ENCODE peak calls at places on chromosome X, in four cellular contexts. K, T, C and F are unnamed samples.
A peak's percentile ranks its signal among the peaks of the same experiment; 100 is the strongest.

GRCh38 chrX:79623098-79623762 is 256.1 kb upstream of the ITM2A start:
- DNase-seq in K (no peak), C (no peak), T (no peak), F (no peak)

GRCh38 chrX:16743604-16744325 is 24.4 kb downstream of the SYAP1 start:
- DNase-seq in T (no peak), C (no peak), K (no peak), F (no peak)

GRCh38 chrX:136953867-136954787 is 73.6 kb upstream of the RBMX start:
- DNase-seq in K (peak; percentile 77), T (peak; percentile 54), C (peak; percentile 65), F (peak; percentile 65)

GRCh38 chrX:9231491-9231890 is 197.6 kb upstream of the FAM9B start:
- DNase-seq in T (no peak), K (no peak), C (no peak), F (no peak)

GRCh38 chrX:53268173-53268572 is 13.2 kb downstream of the IQSEC2 start:
- DNase-seq in C (no peak), T (no peak), K (no peak), F (no peak)

GRCh38 chrX:2692221-2693122 is 1.4 kb downstream of the CD99 start:
- DNase-seq in C (no peak), T (peak; percentile 51), K (no peak), F (no peak)

GRCh38 chrX:151393514-151393913 is 3.5 kb upstream of the VMA21 start:
- DNase-seq in T (no peak), C (no peak), K (no peak), F (peak; percentile 18)

GRCh38 chrX:110006826-110007375 is 4.0 kb downstream of the TMEM164 start:
- DNase-seq in K (no peak), C (no peak), T (no peak), F (no peak)

GRCh38 chrX:55004231-55004630 is 4.1 kb downstream of the APEX2 start:
- DNase-seq in K (no peak), C (no peak), T (no peak), F (no peak)

GRCh38 chrX:44155126-44155525 is 181.9 kb upstream of the NDP start:
- DNase-seq in T (no peak), K (no peak), C (no peak), F (no peak)

GRCh38 chrX:2430265-2430825 is 70.4 kb downstream of the DHRSX start:
- DNase-seq in C (no peak), T (no peak), K (no peak), F (no peak)

GRCh38 chrX:129798456-129798855 is 18.7 kb downstream of the SASH3 start:
- DNase-seq in T (no peak), C (no peak), K (no peak), F (no peak)

GRCh38 chrX:34653811-34654210 is 3.3 kb downstream of the TMEM47 start:
- DNase-seq in C (no peak), T (no peak), K (no peak), F (no peak)

GRCh38 chrX:26445288-26445687 is 229.3 kb downstream of the MAGEB5 start:
- DNase-seq in C (no peak), T (no peak), K (no peak), F (no peak)

DNA sequence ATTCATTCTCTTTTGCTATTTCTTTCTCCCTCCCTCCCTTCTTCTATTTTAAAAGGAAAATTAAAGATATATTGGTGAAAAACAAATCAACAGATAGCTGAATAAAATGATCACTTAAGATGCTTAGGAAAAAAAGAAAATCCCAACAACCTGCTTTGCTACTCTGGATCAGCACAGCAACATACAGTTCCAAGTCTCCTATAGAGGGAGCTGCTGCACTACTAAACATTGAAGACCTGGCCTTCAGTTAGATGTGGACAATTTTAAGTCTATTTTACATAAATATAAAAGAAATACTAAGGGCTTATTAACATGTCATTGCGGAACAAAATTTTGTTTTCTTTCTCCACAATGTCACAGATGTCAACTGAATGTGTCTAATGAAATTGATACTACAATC is 226.4 kb downstream of the MAGEB5 start:
- DNase-seq in C (no peak), T (no peak), K (peak; percentile 21), F (no peak)
- TF ChIP-seq ELF4 in C (no peak), T (no peak), K (no peak), F (no peak)

DNA sequence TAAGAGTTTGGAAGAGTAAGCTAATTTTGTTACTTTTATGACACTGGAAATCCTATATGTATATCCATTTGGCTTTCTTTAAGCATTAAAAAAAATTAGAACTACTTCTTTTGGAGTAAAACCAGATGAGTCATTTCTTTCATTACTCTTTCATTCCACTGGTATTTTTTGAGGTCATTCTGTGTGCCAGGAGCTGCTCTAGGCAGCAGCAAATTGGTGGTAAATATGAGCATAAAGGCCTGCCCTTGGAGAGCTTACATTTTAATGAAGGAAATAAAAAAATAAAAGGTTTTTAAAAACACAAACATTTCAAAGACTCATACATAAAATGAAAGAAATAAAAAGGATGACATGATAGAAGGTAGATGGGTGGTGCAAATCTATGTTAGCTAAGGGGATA is 37.4 kb downstream of the MID1 start:
- DNase-seq in C (no peak), K (no peak), T (no peak), F (no peak)
- TF ChIP-seq ELF4 in C (no peak), K (no peak), T (no peak), F (no peak)

DNA sequence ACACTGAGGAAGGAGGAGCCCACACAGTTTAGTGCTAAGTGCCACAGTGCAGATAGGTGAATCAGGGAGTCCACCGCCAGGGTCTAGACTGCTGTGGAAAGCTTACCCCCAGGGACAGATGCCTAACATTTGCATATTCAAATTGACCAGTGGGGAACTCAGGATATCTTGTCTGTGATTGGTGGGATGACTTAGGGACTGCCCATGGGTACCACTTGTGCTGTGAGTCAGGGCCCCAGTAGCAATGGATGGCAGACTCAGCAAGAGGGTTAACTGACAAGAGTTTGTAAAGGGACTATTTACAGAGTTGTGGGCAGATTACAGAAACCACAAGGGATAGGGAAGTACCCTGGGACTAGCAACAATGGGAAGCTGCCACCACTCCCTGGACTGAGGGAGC is 282.1 kb downstream of the BCOR start:
- DNase-seq in T (peak; percentile 23), K (no peak), C (no peak), F (no peak)
- TF ChIP-seq ELF4 in T (no peak), K (no peak), C (no peak), F (no peak)

GRCh38 chrX:103215037-103215767 is at the start of gene BEX4:
- DNase-seq in C (no peak), T (peak; percentile 85), K (peak; percentile 88), F (peak; percentile 89)

GRCh38 chrX:103212749-103213457 is 2.0 kb upstream of the BEX4 start:
- DNase-seq in K (no peak), T (no peak), C (no peak), F (no peak)

GRCh38 chrX:103215768-103216085 is 819 bp downstream of the BEX4 start:
- DNase-seq in T (no peak), K (peak; percentile 48), C (no peak), F (no peak)

GRCh38 chrX:103210056-103210455 is 4.9 kb upstream of the BEX4 start:
- DNase-seq in K (no peak), C (no peak), T (no peak), F (no peak)

DNA sequence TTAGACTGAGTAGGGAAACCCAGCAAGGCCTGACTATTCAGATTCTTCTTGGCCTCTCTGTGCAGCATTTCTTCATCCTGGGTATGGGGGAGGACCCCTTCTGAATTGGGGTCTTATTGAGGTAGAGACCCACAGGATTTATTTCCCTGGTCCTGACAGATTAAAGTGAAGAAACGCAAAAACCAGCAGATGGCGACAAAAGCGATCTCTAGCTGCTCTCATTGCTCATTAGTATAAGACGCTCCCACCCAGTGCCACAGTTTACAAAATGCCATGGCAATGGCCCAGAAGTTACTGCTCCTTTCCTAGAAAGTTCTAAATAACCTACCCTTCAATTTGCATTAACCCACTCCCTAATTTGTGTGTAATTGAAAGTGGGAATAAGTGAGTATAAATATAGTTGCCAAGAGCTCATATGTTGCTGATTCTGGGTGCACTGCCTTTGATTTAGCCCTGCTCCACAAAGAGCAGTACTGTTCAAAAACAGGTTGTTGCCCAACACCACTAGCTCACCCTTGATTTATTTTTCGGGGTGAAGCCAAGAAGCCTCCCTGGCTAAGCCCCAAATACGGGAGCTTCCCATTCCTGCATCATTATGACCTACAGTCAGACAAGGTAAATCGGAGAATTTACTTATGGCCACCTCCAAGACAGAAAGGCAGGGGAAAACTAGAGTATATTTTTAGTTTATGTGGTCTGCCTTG is 3.7 kb upstream of the BEX4 start:
- DNase-seq in K (peak; percentile 63), C (peak; percentile 25), T (no peak), F (peak; percentile 22)
- TF ChIP-seq ELF4 in K (no peak), C (no peak), T (no peak), F (no peak)

DNA sequence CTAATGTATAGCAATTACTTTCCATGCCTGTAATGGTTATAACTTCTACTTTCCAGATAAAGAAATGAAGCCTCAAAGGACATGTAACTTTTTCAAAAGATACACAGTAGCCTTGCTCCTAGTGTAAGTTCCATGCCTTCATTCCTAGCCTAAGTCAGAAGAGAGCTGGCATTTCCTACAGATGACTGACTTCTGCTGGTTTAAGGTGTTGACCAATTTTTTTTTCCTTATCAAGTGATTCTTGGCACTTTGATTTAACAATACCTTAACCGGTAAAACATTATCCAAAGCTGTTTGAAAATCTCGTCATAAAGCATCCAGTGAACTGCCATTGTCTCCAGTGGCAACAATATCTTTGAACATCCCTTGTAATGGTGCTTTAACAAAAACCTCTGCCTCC is 145.1 kb upstream of the VCX3A start:
- DNase-seq in K (no peak), C (no peak), T (no peak), F (no peak)
- TF ChIP-seq ELF4 in K (no peak), C (no peak), T (no peak), F (no peak)

GRCh38 chrX:45711231-45711630 is 510.6 kb upstream of the DIPK2B start:
- DNase-seq in T (no peak), C (no peak), K (no peak), F (no peak)

GRCh38 chrX:45712067-45712466 is 511.4 kb upstream of the DIPK2B start:
- DNase-seq in T (no peak), K (no peak), C (no peak), F (no peak)

GRCh38 chrX:45714864-45715263 is 514.2 kb upstream of the DIPK2B start:
- DNase-seq in T (no peak), C (no peak), K (no peak), F (no peak)

GRCh38 chrX:45709381-45709780 is 508.7 kb upstream of the DIPK2B start:
- DNase-seq in K (no peak), T (no peak), C (no peak), F (no peak)

DNA sequence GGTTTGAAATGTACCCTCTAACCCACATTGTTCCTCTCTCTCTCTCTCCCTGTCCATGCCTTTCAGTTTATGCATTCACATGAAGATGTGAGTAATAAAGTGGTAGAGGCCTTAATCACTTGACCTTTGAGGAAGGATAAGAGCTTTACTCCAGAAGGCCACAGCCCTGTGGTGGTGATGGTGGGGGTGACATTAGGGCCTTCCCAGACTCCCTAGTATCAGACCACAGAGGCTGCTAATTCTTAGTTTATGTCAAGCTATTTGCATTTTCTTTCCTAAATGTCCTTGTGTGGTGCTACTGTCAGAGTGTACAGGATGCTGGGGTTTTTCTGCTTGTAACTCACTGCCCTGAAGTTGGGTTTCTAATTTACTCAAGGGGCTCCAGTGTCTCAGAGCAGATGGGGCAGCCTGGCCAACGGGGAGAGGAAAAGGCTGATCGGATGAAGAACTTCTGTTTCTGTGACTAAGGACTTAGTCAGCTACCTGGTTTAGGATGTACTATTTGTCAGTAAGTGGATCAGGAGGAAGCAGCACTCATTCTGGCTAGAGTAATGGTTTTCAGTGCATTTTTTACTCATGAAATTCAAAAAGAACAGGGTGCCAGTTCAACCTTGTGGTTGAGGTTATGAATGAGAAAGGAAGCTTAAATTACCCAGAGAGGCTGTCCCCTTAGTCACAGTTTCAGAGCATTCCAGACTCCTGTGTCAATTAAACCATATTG is 509.6 kb upstream of the DIPK2B start:
- DNase-seq in K (no peak), T (no peak), C (no peak), F (no peak)
- TF ChIP-seq ELF4 in K (no peak), T (no peak), C (no peak), F (no peak)

GRCh38 chrX:69321006-69321655 is 155.9 kb upstream of the PJA1 start:
- DNase-seq in T (no peak), C (no peak), K (peak; percentile 2), F (no peak)
- TF ChIP-seq ELF4 in T (no peak), C (no peak), K (no peak), F (no peak)